ENCODE peak calls at places on chromosomes 13 and 19, in five cellular contexts. X is ascending aorta, N is astrocyte of the cerebellum, P is esophagus squamous epithelium, K is K562. Z is an unnamed sample.

GRCh38 chr13:40072663-40073120 is 417.2 kb downstream of the COG6 start:
- DNase-seq in X (no peak), N (no peak), P (no peak), K (no peak), Z (no peak)

GRCh38 chr13:24784319-24784718 is 20.4 kb downstream of the RNF17 start:
- DNase-seq in X (no peak), N (no peak), P (no peak), K (no peak), Z (no peak)

GRCh38 chr13:45773236-45773635 is 71.1 kb downstream of the CBY2 start:
- DNase-seq in X (no peak), N (no peak), P (no peak), K (no peak), Z (no peak)

GRCh38 chr19:17184381-17184841 is 30.7 kb upstream of the USE1 start:
- DNase-seq in X (no peak), N (no peak), P (no peak), K (no peak), Z (no peak)

GRCh38 chr13:25249001-25249543 is 38.2 kb downstream of the MTMR6 start:
- DNase-seq in X (no peak), N (peak), P (no peak), K (no peak), Z (peak)

GRCh38 chr19:55179570-55180484 is at the start of gene SYT5:
- DNase-seq in X (no peak), N (no peak), P (no peak), K (peak), Z (no peak)

GRCh38 chr13:39284801-39285388 is 246.6 kb downstream of the NHLRC3 start:
- DNase-seq in X (no peak), N (no peak), P (no peak), K (no peak), Z (no peak)

GRCh38 chr13:67175836-67176235 is 54.3 kb downstream of the PCDH9 start:
- DNase-seq in X (no peak), N (no peak), P (no peak), K (no peak), Z (no peak)

GRCh38 chr13:98576215-98576945 is 527 bp downstream of the STK24 start:
- DNase-seq in X (peak), N (no peak), P (no peak), K (peak), Z (no peak)

GRCh38 chr13:76884571-76885202 is 1.5 kb downstream of the KCTD12 start:
- DNase-seq in X (no peak), N (no peak), P (no peak), K (no peak), Z (no peak)

GRCh38 chr19:33419763-33420080 is 46.2 kb downstream of the CEBPG start:
- DNase-seq in X (no peak), N (no peak), P (no peak), K (peak), Z (no peak)

GRCh38 chr19:49999371-50000010 is 25.7 kb downstream of the VRK3 start:
- DNase-seq in X (no peak), N (no peak), P (no peak), K (no peak), Z (no peak)

GRCh38 chr19:13827656-13828055 is 32.4 kb downstream of the ZSWIM4 start:
- DNase-seq in X (no peak), N (no peak), P (no peak), K (no peak), Z (no peak)

GRCh38 chr19:14732510-14732909 is 42.7 kb downstream of the ZNF333 start:
- DNase-seq in X (no peak), N (no peak), P (no peak), K (no peak), Z (no peak)

GRCh38 chr19:35134601-35135091 is at the start of gene LGI4:
- DNase-seq in X (no peak), N (no peak), P (no peak), K (no peak), Z (no peak)

GRCh38 chr19:49672131-49672919 is 4.7 kb upstream of the PRMT1 start:
- DNase-seq in X (peak), N (peak), P (no peak), K (peak), Z (no peak)

GRCh38 chr13:98938801-98939200 is 39.1 kb downstream of the DOCK9 start:
- DNase-seq in X (no peak), N (no peak), P (no peak), K (no peak), Z (no peak)

GRCh38 chr13:45690636-45691035 is 11.5 kb upstream of the CBY2 start:
- DNase-seq in X (no peak), N (no peak), P (no peak), K (no peak), Z (no peak)

GRCh38 chr13:46593403-46593802 is 40.4 kb downstream of the LRCH1 start:
- DNase-seq in X (no peak), N (no peak), P (no peak), K (no peak), Z (no peak)

GRCh38 chr19:10292206-10292788 is 2.5 kb downstream of the ICAM5 start:
- DNase-seq in X (peak), N (no peak), P (no peak), K (peak), Z (peak)

GRCh38 chr19:42246869-42247630 is 4.6 kb upstream of the GSK3A start:
- DNase-seq in X (no peak), N (no peak), P (no peak), K (no peak), Z (no peak)

GRCh38 chr19:6718741-6719539 is 1.5 kb downstream of the C3 start:
- DNase-seq in X (no peak), N (no peak), P (no peak), K (peak), Z (no peak)

GRCh38 chr19:27742041-27742440 is 1470.9 kb downstream of the UQCRFS1 start:
- DNase-seq in X (no peak), N (no peak), P (no peak), K (no peak), Z (no peak)

GRCh38 chr19:35702223-35703012 is 1.9 kb upstream of the ZBTB32 start:
- DNase-seq in X (peak), N (peak), P (peak), K (peak), Z (peak)

GRCh38 chr19:7920520-7921301 is 573 bp downstream of the SNAPC2 start:
- DNase-seq in X (peak), N (peak), P (peak), K (peak), Z (peak)

GRCh38 chr19:38385804-38386257 is 2.0 kb downstream of the GGN start:
- DNase-seq in X (no peak), N (no peak), P (no peak), K (peak), Z (no peak)

GRCh38 chr13:64529874-64530485 is 2700.2 kb downstream of the PCDH9 start:
- DNase-seq in X (no peak), N (no peak), P (no peak), K (peak), Z (no peak)

GRCh38 chr19:43711751-43712355 is 4.0 kb upstream of the IRGC start:
- DNase-seq in X (no peak), N (no peak), P (no peak), K (no peak), Z (no peak)

GRCh38 chr13:98880673-98881072 is 97.2 kb downstream of the DOCK9 start:
- DNase-seq in X (no peak), N (no peak), P (no peak), K (no peak), Z (no peak)

GRCh38 chr19:49019242-49019932 is 2.5 kb upstream of the LHB start:
- DNase-seq in X (peak), N (no peak), P (no peak), K (peak), Z (no peak)

GRCh38 chr13:112143046-112143752 is 76.2 kb downstream of the SOX1 start:
- DNase-seq in X (no peak), N (no peak), P (no peak), K (no peak), Z (no peak)

GRCh38 chr13:61812286-61812685 is 396.6 kb upstream of the PCDH20 start:
- DNase-seq in X (no peak), N (no peak), P (no peak), K (no peak), Z (no peak)

GRCh38 chr13:33917135-33917534 is 99.2 kb downstream of the RFC3 start:
- DNase-seq in X (no peak), N (no peak), P (no peak), K (no peak), Z (no peak)

GRCh38 chr13:33910267-33910666 is 92.3 kb downstream of the RFC3 start:
- DNase-seq in X (no peak), N (no peak), P (no peak), K (no peak), Z (no peak)

GRCh38 chr13:33908111-33908510 is 90.2 kb downstream of the RFC3 start:
- DNase-seq in X (no peak), N (no peak), P (no peak), K (no peak), Z (no peak)

DNA sequence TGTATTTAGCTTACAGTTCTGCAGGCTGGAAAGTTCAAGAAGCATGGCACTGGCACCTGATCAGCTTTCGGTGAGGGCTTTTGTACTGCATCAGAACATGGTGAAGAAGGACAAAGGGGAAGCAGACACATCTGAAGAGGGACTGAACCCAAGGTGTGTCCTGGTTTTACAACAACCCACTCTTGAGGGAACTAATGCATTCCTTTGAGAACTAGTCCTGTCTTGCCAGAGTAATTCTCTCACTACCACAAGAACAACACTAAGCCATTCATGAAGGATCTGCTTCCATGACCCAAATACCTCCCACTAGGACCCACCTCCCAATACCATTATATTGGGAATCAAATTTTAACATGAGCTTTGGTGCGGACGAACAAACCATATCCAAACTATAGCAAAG is 93.6 kb downstream of the RFC3 start:
- DNase-seq in X (no peak), N (no peak), P (no peak), K (no peak), Z (no peak)
- TF ChIP-seq CTCF in X (no peak), N (no peak), P (no peak), K (no peak), Z (no peak)

GRCh38 chr19:1213391-1214286 is 8.1 kb downstream of the STK11 start:
- DNase-seq in X (peak), N (no peak), P (no peak), K (no peak), Z (no peak)
- H3K4me3 ChIP-seq in X (peak), N (no peak), P (peak), K (no peak), Z (peak)

DNA sequence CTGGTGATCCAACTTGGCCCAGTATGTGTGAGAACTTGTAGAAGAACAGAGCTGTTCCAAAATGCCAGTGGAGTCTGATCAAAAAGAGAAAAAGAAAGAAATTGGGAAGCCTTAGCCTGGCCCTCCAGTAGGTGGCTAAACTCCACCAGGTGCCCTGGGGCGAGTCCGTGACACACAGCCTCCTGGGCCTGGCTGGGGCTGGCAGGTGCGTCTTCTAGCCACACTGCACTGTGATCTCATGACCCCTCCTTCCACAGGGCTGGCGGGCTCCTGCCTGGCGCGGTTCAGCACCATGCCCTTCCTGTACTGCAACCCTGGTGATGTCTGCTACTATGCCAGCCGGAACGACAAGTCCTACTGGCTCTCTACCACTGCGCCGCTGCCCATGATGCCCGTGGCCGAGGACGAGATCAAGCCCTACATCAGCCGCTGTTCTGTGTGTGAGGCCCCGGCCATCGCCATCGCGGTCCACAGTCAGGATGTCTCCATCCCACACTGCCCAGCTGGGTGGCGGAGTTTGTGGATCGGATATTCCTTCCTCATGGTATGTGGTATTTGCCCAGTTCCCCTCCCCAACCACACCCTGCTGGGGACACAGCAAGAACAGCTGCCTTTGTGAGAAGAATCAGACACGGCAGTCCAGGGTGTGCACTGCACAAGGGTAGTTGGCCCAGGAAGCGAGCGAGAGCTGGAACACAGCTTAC is 53.7 kb downstream of the RAB20 start:
- DNase-seq in X (no peak), N (no peak), P (no peak), K (peak), Z (no peak)
- TF ChIP-seq CTCF in X (no peak), N (no peak), P (no peak), K (no peak), Z (peak)

GRCh38 chr19:39420769-39421168 is 8.3 kb downstream of the PLEKHG2 start:
- DNase-seq in X (no peak), N (no peak), P (no peak), K (no peak), Z (no peak)
- H3K4me3 ChIP-seq in X (no peak), N (no peak), P (no peak), K (no peak), Z (no peak)

GRCh38 chr13:49869514-49869913 is 66.6 kb downstream of the SPRYD7 start:
- DNase-seq in X (no peak), N (no peak), P (no peak), K (peak), Z (no peak)
- TF ChIP-seq CTCF in X (no peak), N (peak), P (no peak), K (peak), Z (peak)

GRCh38 chr13:57629391-57629804 is 2.1 kb upstream of the PCDH17 start:
- DNase-seq in X (peak), N (no peak), P (no peak), K (no peak), Z (no peak)

GRCh38 chr13:57629821-57630235 is 1.7 kb upstream of the PCDH17 start:
- DNase-seq in X (peak), N (peak), P (no peak), K (peak), Z (no peak)

GRCh38 chr13:57631607-57632275 is at the start of gene PCDH17:
- DNase-seq in X (peak), N (no peak), P (no peak), K (no peak), Z (no peak)

GRCh38 chr13:57632276-57633140 is 964 bp downstream of the PCDH17 start:
- DNase-seq in X (peak), N (no peak), P (no peak), K (no peak), Z (no peak)

DNA sequence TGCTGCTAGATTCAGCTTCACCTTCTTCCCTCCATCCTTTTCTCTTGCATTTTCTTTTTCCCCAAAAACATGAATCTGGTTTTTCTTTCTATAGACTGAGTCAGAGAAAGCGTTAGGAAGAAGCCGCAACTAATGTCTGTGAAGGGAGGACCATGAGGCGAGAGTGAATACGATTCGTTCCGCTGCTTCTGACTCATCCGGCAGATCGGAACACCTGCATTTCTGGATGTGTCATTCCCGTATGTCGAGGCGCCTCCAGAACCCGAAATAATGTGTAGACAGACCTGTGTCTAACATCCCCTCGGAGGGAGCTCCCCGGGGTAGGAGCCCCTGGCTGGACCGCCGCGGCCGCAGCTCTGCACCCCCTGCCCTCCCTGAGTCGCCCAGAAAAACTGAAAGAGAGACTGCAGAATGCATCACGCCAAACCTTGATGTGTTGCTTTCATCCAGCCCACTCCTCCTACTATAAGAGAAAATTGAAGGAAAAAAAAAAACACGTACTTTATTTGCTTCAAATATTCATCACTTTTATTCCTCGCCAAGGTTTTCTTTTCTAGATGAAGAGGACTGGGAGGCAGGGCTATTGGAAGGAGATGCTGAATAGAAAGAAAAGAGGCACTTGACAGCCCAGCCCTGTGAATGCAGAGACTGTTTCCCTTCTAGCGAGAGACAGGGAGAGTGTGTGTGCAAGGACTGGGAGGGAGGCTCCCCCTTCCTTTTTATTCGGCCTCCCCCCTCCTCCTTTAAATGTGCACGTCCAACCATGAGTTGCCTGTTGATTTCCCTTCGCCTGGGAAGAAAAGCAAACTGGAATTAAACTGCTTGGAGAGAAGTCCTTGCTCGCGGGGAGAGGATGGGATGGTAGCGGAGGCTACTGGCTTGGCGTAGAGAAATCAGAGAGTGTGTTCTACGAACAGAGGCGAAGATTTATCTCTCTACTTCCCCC is 610 bp upstream of the PCDH17 start:
- DNase-seq in X (peak), N (peak), P (no peak), K (no peak), Z (no peak)
- H3K4me3 ChIP-seq in X (peak), N (peak), P (peak), K (no peak), Z (no peak)

GRCh38 chr19:5395996-5396939 is 55.7 kb upstream of the PTPRS start:
- DNase-seq in X (no peak), N (no peak), P (no peak), K (no peak), Z (no peak)
- TF ChIP-seq CTCF in X (no peak), N (no peak), P (no peak), K (no peak), Z (no peak)

GRCh38 chr19:3644351-3645066 is 17.9 kb upstream of the CACTIN start:
- DNase-seq in X (no peak), N (no peak), P (no peak), K (no peak), Z (no peak)

GRCh38 chr19:3643592-3644313 is 17.2 kb upstream of the CACTIN start:
- DNase-seq in X (no peak), N (no peak), P (no peak), K (no peak), Z (no peak)

GRCh38 chr19:3641515-3642269 is 15.1 kb upstream of the CACTIN start:
- DNase-seq in X (no peak), N (no peak), P (no peak), K (no peak), Z (no peak)

GRCh38 chr19:3642296-3642695 is 15.7 kb upstream of the CACTIN start:
- DNase-seq in X (no peak), N (no peak), P (no peak), K (no peak), Z (no peak)

GRCh38 chr19:3642987-3643386 is 16.4 kb upstream of the CACTIN start:
- DNase-seq in X (no peak), N (no peak), P (no peak), K (peak), Z (no peak)
- H3K4me3 ChIP-seq in X (no peak), N (no peak), P (no peak), K (no peak), Z (no peak)

GRCh38 chr13:50969691-50970090 is 60.1 kb downstream of the RNASEH2B start:
- DNase-seq in X (no peak), N (no peak), P (no peak), K (no peak), Z (no peak)
- TF ChIP-seq CTCF in X (no peak), N (peak), P (no peak), K (peak), Z (no peak)